ENCODE peak calls at places on chromosomes 12 and 14, in nine cellular contexts. I is K562, U is neural progenitor cell, Q is IMR-90, Z is DND-41, X is Calu3, J is H9, C is neural crest cell, N is MCF 10A. V is an unnamed sample.

GRCh38 chr12:72790273-72790672 is 518.1 kb downstream of the TRHDE start:
- DNase-seq in U (no peak), C (no peak), N (peak; percentile 70), Q (no peak), J (no peak), I (no peak), Z (no peak), X (no peak), V (no peak)

GRCh38 chr14:93186961-93187360 is 1.8 kb downstream of the LYSET start:
- DNase-seq in Q (no peak), J (no peak), I (no peak), C (no peak), Z (no peak), U (no peak), X (no peak), N (no peak), V (no peak)

GRCh38 chr14:66982247-66982646 is 207.0 kb upstream of the GARIN2 start:
- DNase-seq in I (no peak), U (no peak), Q (no peak), J (no peak), X (no peak), N (no peak), C (no peak), Z (no peak), V (no peak)

GRCh38 chr12:43694879-43695278 is 63.7 kb downstream of the PUS7L start:
- DNase-seq in Q (no peak), I (no peak), J (no peak), Z (no peak), N (no peak), C (no peak), X (no peak), U (no peak), V (no peak)

GRCh38 chr12:109650808-109651207 is 62.8 kb upstream of the FAM222A start:
- DNase-seq in N (no peak), I (no peak), Z (no peak), X (no peak), J (no peak), Q (no peak), U (no peak), C (no peak), V (no peak)

GRCh38 chr12:117141097-117141898 is 42.1 kb upstream of the TESC start:
- DNase-seq in U (no peak), I (no peak), C (no peak), J (no peak), N (no peak), Z (no peak), X (no peak), Q (no peak), V (no peak)

GRCh38 chr14:99968156-99968920 is 96.9 kb upstream of the EVL start:
- DNase-seq in N (peak; percentile 27), U (no peak), Z (no peak), C (no peak), Q (peak; percentile 92), X (no peak), J (no peak), I (no peak), V (no peak)

GRCh38 chr12:2268478-2269286 is 215.9 kb downstream of the CACNA1C start:
- DNase-seq in C (no peak), N (peak; percentile 54), J (no peak), X (no peak), Z (no peak), I (no peak), Q (peak; percentile 81), U (no peak), V (no peak)

GRCh38 chr12:129659927-129660326 is 243.9 kb downstream of the TMEM132D start:
- DNase-seq in C (no peak), X (no peak), J (no peak), N (peak; percentile 96), I (peak; percentile 15), U (no peak), Z (no peak), Q (no peak), V (no peak)

GRCh38 chr14:77268989-77269595 is 1.9 kb downstream of the NGB start:
- DNase-seq in I (no peak), Q (no peak), C (no peak), Z (peak; percentile 54), X (no peak), J (no peak), N (peak; percentile 36), U (no peak), V (no peak)

GRCh38 chr12:43332977-43333649 is 218.9 kb downstream of the ADAMTS20 start:
- DNase-seq in C (no peak), U (no peak), J (no peak), N (no peak), Z (no peak), X (no peak), Q (peak; percentile 83), I (no peak), V (no peak)

DNA sequence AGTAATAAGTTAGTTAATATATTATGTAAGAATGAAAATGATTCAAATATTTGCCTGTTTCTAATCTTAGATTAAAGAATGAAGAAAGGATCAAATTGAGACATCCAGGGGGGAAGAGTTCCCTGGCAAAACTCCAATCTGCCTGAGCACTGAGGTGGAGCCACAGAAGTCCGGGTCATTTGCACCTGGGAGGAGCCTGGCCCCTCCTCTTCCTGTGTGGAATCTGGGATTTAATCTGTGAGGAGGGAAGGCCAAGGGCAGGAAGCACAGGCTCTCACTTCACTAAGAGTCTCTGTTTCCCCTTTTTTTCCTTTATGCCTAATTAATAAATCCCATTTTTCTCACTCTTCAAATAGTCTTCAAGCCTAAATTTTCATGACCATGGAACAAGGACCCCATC is 599.5 kb downstream of the FLRT2 start:
- DNase-seq in Z (no peak), I (no peak), Q (no peak), U (no peak), X (no peak), C (no peak), J (peak; percentile 41), N (no peak), V (no peak)
- TF ChIP-seq CTCF in Z (no peak), I (no peak), Q (no peak), U (no peak), X (no peak), C (no peak), J (no peak), N (no peak), V (no peak)

GRCh38 chr14:103725001-103725682 is 9.5 kb downstream of the ZFYVE21 start:
- DNase-seq in Z (no peak), X (no peak), I (no peak), J (no peak), Q (no peak), N (no peak), C (no peak), U (no peak), V (no peak)

GRCh38 chr14:103726474-103726873 is 10.9 kb downstream of the ZFYVE21 start:
- DNase-seq in J (no peak), Q (no peak), I (no peak), U (no peak), C (no peak), N (no peak), X (no peak), Z (no peak), V (no peak)

GRCh38 chr14:103723176-103724081 is 7.8 kb downstream of the ZFYVE21 start:
- DNase-seq in Q (no peak), J (no peak), C (no peak), U (no peak), I (no peak), Z (no peak), N (no peak), X (no peak), V (no peak)

GRCh38 chr14:103725739-103726395 is 10.3 kb downstream of the ZFYVE21 start:
- DNase-seq in Z (no peak), N (no peak), J (no peak), U (no peak), C (no peak), X (no peak), Q (no peak), I (no peak), V (no peak)

GRCh38 chr14:103724116-103724515 is 8.5 kb downstream of the ZFYVE21 start:
- DNase-seq in U (no peak), X (no peak), Z (no peak), C (no peak), Q (peak; percentile 36), N (no peak), J (no peak), I (no peak), V (no peak)
- TF ChIP-seq CTCF in U (no peak), X (no peak), Z (no peak), C (no peak), Q (no peak), N (no peak), J (no peak), I (no peak), V (no peak)

GRCh38 chr12:55727643-55728184 is 1.1 kb downstream of the CD63 start:
- DNase-seq in U (peak; percentile 23), C (no peak), Z (no peak), Q (peak; percentile 61), J (no peak), X (peak; percentile 52), N (peak; percentile 43), I (peak; percentile 53), V (no peak)

GRCh38 chr12:55730447-55730820 is 1.6 kb upstream of the CD63 start:
- DNase-seq in Q (no peak), I (no peak), C (no peak), N (no peak), J (no peak), X (no peak), Z (peak; percentile 50), U (no peak), V (no peak)

GRCh38 chr12:55728185-55728931 is 451 bp downstream of the CD63 start:
- DNase-seq in U (peak; percentile 65), Z (peak; percentile 72), Q (peak; percentile 53), X (peak; percentile 79), J (no peak), I (peak; percentile 74), C (no peak), N (peak; percentile 62), V (peak; percentile 73)

GRCh38 chr12:55728932-55729591 is at the start of gene CD63:
- DNase-seq in U (peak; percentile 86), I (peak; percentile 96), Q (peak; percentile 88), N (peak; percentile 81), J (peak; percentile 84), C (peak; percentile 57), Z (peak; percentile 62), X (peak; percentile 93), V (peak; percentile 79)

GRCh38 chr12:55729592-55730446 is 1.0 kb upstream of the CD63 start:
- DNase-seq in C (peak; percentile 75), Q (peak; percentile 94), U (peak; percentile 92), N (peak; percentile 93), J (peak; percentile 94), X (peak; percentile 88), I (peak; percentile 77), Z (peak; percentile 78), V (peak; percentile 77)
- TF ChIP-seq CTCF in C (no peak), Q (peak; percentile 12), U (no peak), N (no peak), J (no peak), X (no peak), I (no peak), Z (peak; percentile 38), V (no peak)

DNA sequence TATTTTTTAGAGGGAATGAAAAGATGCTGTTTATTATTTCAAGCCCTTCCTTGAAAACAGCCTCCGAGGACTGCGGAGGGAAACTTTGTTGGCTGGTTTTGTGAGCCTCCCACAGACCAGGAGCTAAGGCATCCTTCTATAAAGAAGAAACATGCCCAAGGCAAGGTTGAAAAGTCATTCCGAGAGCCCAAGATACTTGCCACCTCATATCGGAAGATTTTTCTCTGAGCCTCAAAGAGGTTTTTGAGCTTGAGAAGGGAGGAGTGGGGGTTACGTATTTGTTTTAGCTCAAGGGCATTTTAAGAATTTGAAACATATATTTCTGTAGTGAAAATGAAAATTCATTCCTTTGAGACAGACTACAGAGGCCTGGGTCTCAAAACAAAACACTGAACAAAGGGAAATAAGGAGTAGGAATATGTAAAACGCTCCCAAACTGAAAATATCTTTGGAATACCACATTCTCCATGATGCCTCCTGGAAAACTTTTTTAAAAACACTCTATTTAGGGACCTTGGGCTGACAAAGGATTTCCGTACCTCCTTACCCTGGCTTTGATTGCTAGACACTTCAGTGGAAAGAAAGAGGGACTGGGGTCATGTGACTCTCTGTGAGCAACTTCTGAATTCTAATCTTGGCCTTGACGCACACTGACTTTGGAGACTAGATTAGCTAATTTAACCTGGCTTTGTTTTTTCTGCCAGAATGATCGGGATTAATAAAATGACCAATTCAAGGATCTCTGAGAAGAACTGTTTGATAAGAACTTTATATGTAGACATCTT is 180.9 kb downstream of the SRGAP1 start:
- DNase-seq in J (no peak), X (no peak), Z (no peak), N (no peak), I (no peak), Q (no peak), C (no peak), U (no peak), V (no peak)
- TF ChIP-seq CTCF in J (no peak), X (no peak), Z (no peak), N (no peak), I (no peak), Q (no peak), C (no peak), U (no peak), V (no peak)

V was measured in endothelial cell.